ENCODE peak calls at places on chromosome 3, in five cellular contexts. One of them, this sample, is unnamed.

GRCh38 chr3:61928020-61928419 is 366.6 kb downstream of the PTPRG start:
- DNase-seq in T1000: no peak
- DNase-seq in upper lobe of right lung: no peak
- DNase-seq in AG20443: peak; percentile 18
- DNase-seq in dermis microvascular lymphatic vessel endothelial cell: no peak
- DNase-seq in this sample: no peak

GRCh38 chr3:187811580-187812250 is 66.4 kb upstream of the BCL6 start:
- DNase-seq in T1000: peak; percentile 17
- DNase-seq in upper lobe of right lung: no peak
- DNase-seq in AG20443: peak; percentile 80
- DNase-seq in dermis microvascular lymphatic vessel endothelial cell: no peak
- DNase-seq in this sample: no peak

GRCh38 chr3:13801361-13802214 is 78.3 kb downstream of the WNT7A start:
- DNase-seq in T1000: no peak
- DNase-seq in upper lobe of right lung: peak; percentile 31
- DNase-seq in AG20443: no peak
- DNase-seq in dermis microvascular lymphatic vessel endothelial cell: peak; percentile 14
- DNase-seq in this sample: no peak

GRCh38 chr3:46114324-46114988 is 87.2 kb upstream of the XCR1 start:
- DNase-seq in T1000: peak; percentile 56
- DNase-seq in upper lobe of right lung: no peak
- DNase-seq in AG20443: peak; percentile 54
- DNase-seq in dermis microvascular lymphatic vessel endothelial cell: no peak
- DNase-seq in this sample: no peak

GRCh38 chr3:188239035-188239434 is 85.1 kb downstream of the LPP start:
- DNase-seq in T1000: no peak
- DNase-seq in upper lobe of right lung: no peak
- DNase-seq in AG20443: no peak
- DNase-seq in dermis microvascular lymphatic vessel endothelial cell: no peak
- DNase-seq in this sample: no peak

GRCh38 chr3:128326051-128326823 is 140.5 kb downstream of the DNAJB8 start:
- DNase-seq in T1000: no peak
- DNase-seq in upper lobe of right lung: no peak
- DNase-seq in AG20443: no peak
- DNase-seq in dermis microvascular lymphatic vessel endothelial cell: no peak
- DNase-seq in this sample: no peak

GRCh38 chr3:129556890-129557736 is 14.1 kb downstream of the H1-8 start:
- DNase-seq in T1000: no peak
- DNase-seq in upper lobe of right lung: no peak
- DNase-seq in AG20443: peak; percentile 72
- DNase-seq in dermis microvascular lymphatic vessel endothelial cell: no peak
- DNase-seq in this sample: no peak

GRCh38 chr3:134330895-134331810 is 43.1 kb downstream of the AMOTL2 start:
- DNase-seq in T1000: no peak
- DNase-seq in upper lobe of right lung: no peak
- DNase-seq in AG20443: peak; percentile 81
- DNase-seq in dermis microvascular lymphatic vessel endothelial cell: no peak
- DNase-seq in this sample: peak; percentile 90

GRCh38 chr3:28924744-28925360 is 356.0 kb upstream of the RBMS3 start:
- DNase-seq in T1000: no peak
- DNase-seq in upper lobe of right lung: no peak
- DNase-seq in AG20443: peak; percentile 36
- DNase-seq in dermis microvascular lymphatic vessel endothelial cell: no peak
- DNase-seq in this sample: no peak

GRCh38 chr3:3107181-3107580 is 3.0 kb downstream of the IL5RA start:
- DNase-seq in T1000: no peak
- DNase-seq in upper lobe of right lung: no peak
- DNase-seq in AG20443: no peak
- DNase-seq in dermis microvascular lymphatic vessel endothelial cell: no peak
- DNase-seq in this sample: no peak

GRCh38 chr3:13637311-13637891 is 88.5 kb downstream of the FBLN2 start:
- DNase-seq in T1000: no peak
- DNase-seq in upper lobe of right lung: no peak
- DNase-seq in AG20443: no peak
- DNase-seq in dermis microvascular lymphatic vessel endothelial cell: no peak
- DNase-seq in this sample: no peak

GRCh38 chr3:151168269-151169094 is 34.5 kb downstream of the GPR171 start:
- DNase-seq in T1000: peak; percentile 15
- DNase-seq in upper lobe of right lung: peak; percentile 93
- DNase-seq in AG20443: peak; percentile 81
- DNase-seq in dermis microvascular lymphatic vessel endothelial cell: peak; percentile 7
- DNase-seq in this sample: peak; percentile 84

GRCh38 chr3:45038096-45038455 is 12.0 kb downstream of the CLEC3B start:
- DNase-seq in T1000: no peak
- DNase-seq in upper lobe of right lung: no peak
- DNase-seq in AG20443: no peak
- DNase-seq in dermis microvascular lymphatic vessel endothelial cell: no peak
- DNase-seq in this sample: no peak

GRCh38 chr3:97948351-97949109 is 23.7 kb downstream of the RIOX2 start:
- DNase-seq in T1000: no peak
- DNase-seq in upper lobe of right lung: no peak
- DNase-seq in AG20443: no peak
- DNase-seq in dermis microvascular lymphatic vessel endothelial cell: no peak
- DNase-seq in this sample: no peak

GRCh38 chr3:167493240-167493639 is 19.4 kb upstream of the SERPINI2 start:
- DNase-seq in T1000: no peak
- DNase-seq in upper lobe of right lung: no peak
- DNase-seq in AG20443: no peak
- DNase-seq in dermis microvascular lymphatic vessel endothelial cell: no peak
- DNase-seq in this sample: no peak

GRCh38 chr3:158403013-158403412 is 168.0 kb upstream of the MLF1 start:
- DNase-seq in T1000: no peak
- DNase-seq in upper lobe of right lung: no peak
- DNase-seq in AG20443: no peak
- DNase-seq in dermis microvascular lymphatic vessel endothelial cell: no peak
- DNase-seq in this sample: no peak

GRCh38 chr3:29764059-29764458 is 483.2 kb downstream of the RBMS3 start:
- DNase-seq in T1000: no peak
- DNase-seq in upper lobe of right lung: no peak
- DNase-seq in AG20443: no peak
- DNase-seq in dermis microvascular lymphatic vessel endothelial cell: no peak
- DNase-seq in this sample: no peak